ENCODE peak calls at places on chromosomes 4 and X, in six cellular contexts. V, B, O, X, U and G are unnamed samples.

GRCh38 chrX:20056704-20057103 is 60.0 kb downstream of the MAP7D2 start:
- DNase-seq in B (no peak), O (no peak), V (no peak), X (no peak), U (no peak), G (no peak)

GRCh38 chrX:25941559-25942250 is 196.4 kb upstream of the MAGEB18 start:
- DNase-seq in B (no peak), V (no peak), O (no peak), U (no peak), X (no peak), G (no peak)

GRCh38 chrX:56968980-56969379 is 26.4 kb downstream of the SPIN3 start:
- DNase-seq in O (no peak), B (no peak), V (no peak), X (no peak), U (no peak), G (no peak)

GRCh38 chr4:47334597-47335185 is 128.8 kb downstream of the COMMD8 start:
- DNase-seq in X (no peak), V (no peak), U (no peak), B (no peak), O (no peak), G (no peak)

GRCh38 chr4:86274642-86275041 is 85.2 kb downstream of the MAPK10 start:
- DNase-seq in B (no peak), V (no peak), O (no peak), X (no peak), U (no peak), G (no peak)

GRCh38 chr4:13906727-13907126 is 279.2 kb upstream of the BOD1L1 start:
- DNase-seq in O (no peak), B (no peak), V (no peak), U (no peak), X (no peak), G (no peak)

GRCh38 chrX:41351923-41352322 is 18.0 kb downstream of the DDX3X start:
- DNase-seq in V (no peak), O (no peak), U (no peak), B (no peak), X (no peak), G (no peak)

GRCh38 chr4:176563591-176563990 is 229.1 kb downstream of the VEGFC start:
- DNase-seq in V (peak), B (no peak), X (no peak), U (no peak), O (no peak), G (peak)

GRCh38 chr4:61468091-61468720 is 268.1 kb downstream of the ADGRL3 start:
- DNase-seq in U (no peak), O (no peak), V (peak), X (no peak), B (no peak), G (peak)

GRCh38 chr4:127352220-127352619 is 280.5 kb upstream of the INTU start:
- DNase-seq in U (no peak), O (no peak), X (no peak), B (no peak), V (no peak), G (peak)

GRCh38 chr4:80204433-80204832 is 7.1 kb downstream of the PRDM8 start:
- DNase-seq in V (no peak), U (no peak), B (no peak), X (no peak), O (no peak), G (no peak)

GRCh38 chr4:147122697-147123472 is 177.2 kb upstream of the TTC29 start:
- DNase-seq in U (no peak), X (no peak), O (no peak), B (no peak), V (no peak), G (no peak)

GRCh38 chr4:5784960-5785611 is 74.1 kb downstream of the EVC start:
- DNase-seq in U (peak), V (no peak), B (no peak), X (no peak), O (no peak), G (no peak)

GRCh38 chr4:38080061-38080531 is 119.9 kb downstream of the PTTG2 start:
- DNase-seq in O (no peak), U (no peak), V (no peak), X (no peak), B (no peak), G (no peak)

GRCh38 chr4:95544433-95545103 is 4.2 kb downstream of the UNC5C start:
- DNase-seq in U (no peak), O (no peak), B (no peak), V (no peak), X (no peak), G (no peak)

GRCh38 chrX:65644621-65645287 is 22.7 kb upstream of the MSN start:
- DNase-seq in O (no peak), X (no peak), U (peak), V (peak), B (peak), G (peak)

GRCh38 chrX:107716045-107716684 is 59.4 kb downstream of the TSC22D3 start:
- DNase-seq in U (no peak), O (peak), V (no peak), X (no peak), B (no peak), G (peak)

GRCh38 chrX:50609796-50610195 is 139.2 kb upstream of the DGKK start:
- DNase-seq in V (no peak), U (no peak), O (no peak), X (no peak), B (no peak), G (no peak)

GRCh38 chr4:8267077-8267476 is 2.5 kb upstream of the HTRA3 start:
- DNase-seq in B (peak), U (peak), V (peak), O (peak), X (peak), G (peak)

GRCh38 chr4:91769912-91770311 is 533.9 kb upstream of the GRID2 start:
- DNase-seq in V (no peak), U (no peak), X (no peak), B (no peak), O (no peak), G (no peak)

GRCh38 chr4:113157086-113157857 is 107.8 kb downstream of the ANK2 start:
- DNase-seq in B (no peak), X (no peak), U (no peak), V (no peak), O (no peak), G (no peak)

GRCh38 chrX:101347859-101348451 is 587 bp downstream of the TIMM8A start:
- DNase-seq in U (peak), X (no peak), V (peak), B (no peak), O (no peak), G (peak)

GRCh38 chr4:140630246-140630645 is 61.5 kb upstream of the UCP1 start:
- DNase-seq in O (no peak), U (no peak), B (no peak), X (no peak), V (no peak), G (no peak)

GRCh38 chr4:7516116-7516772 is 81.5 kb upstream of the PSAPL1 start:
- DNase-seq in V (no peak), B (no peak), X (no peak), U (no peak), O (no peak), G (no peak)

GRCh38 chrX:41695464-41695863 is 6.7 kb downstream of the GPR34 start:
- DNase-seq in U (no peak), O (no peak), X (no peak), V (peak), B (no peak), G (no peak)

GRCh38 chrX:150051096-150051495 is 112.8 kb upstream of the EOLA2 start:
- DNase-seq in U (no peak), O (no peak), X (no peak), V (no peak), B (no peak), G (no peak)

GRCh38 chr4:157304769-157305168 is 84.2 kb downstream of the GRIA2 start:
- DNase-seq in V (no peak), U (no peak), B (no peak), O (no peak), X (no peak), G (no peak)

GRCh38 chrX:13377537-13377936 is 57.7 kb upstream of the ATXN3L start:
- DNase-seq in O (no peak), U (peak), X (no peak), B (no peak), V (no peak), G (no peak)

GRCh38 chr4:560731-561211 is 15.3 kb downstream of the TMEM271 start:
- DNase-seq in U (no peak), V (no peak), O (no peak), B (no peak), X (no peak), G (no peak)

GRCh38 chr4:175542787-175543186 is 269.3 kb downstream of the GPM6A start:
- DNase-seq in B (no peak), O (no peak), X (no peak), U (no peak), V (no peak), G (no peak)

GRCh38 chrX:154440623-154441357 is 3.2 kb upstream of the FAM50A start:
- DNase-seq in V (no peak), O (no peak), U (no peak), X (no peak), B (no peak), G (no peak)
- TF ChIP-seq POLR2A in V (no peak), O (no peak), U (no peak), X (no peak), B (no peak), G (no peak)

GRCh38 chr4:83012631-83013419 is 2.2 kb upstream of the LIN54 start:
- DNase-seq in X (peak), O (peak), V (peak), B (peak), U (peak), G (peak)
- TF ChIP-seq CTCF in X (peak), O (peak), V (no peak), B (peak), U (peak), G (peak)

DNA sequence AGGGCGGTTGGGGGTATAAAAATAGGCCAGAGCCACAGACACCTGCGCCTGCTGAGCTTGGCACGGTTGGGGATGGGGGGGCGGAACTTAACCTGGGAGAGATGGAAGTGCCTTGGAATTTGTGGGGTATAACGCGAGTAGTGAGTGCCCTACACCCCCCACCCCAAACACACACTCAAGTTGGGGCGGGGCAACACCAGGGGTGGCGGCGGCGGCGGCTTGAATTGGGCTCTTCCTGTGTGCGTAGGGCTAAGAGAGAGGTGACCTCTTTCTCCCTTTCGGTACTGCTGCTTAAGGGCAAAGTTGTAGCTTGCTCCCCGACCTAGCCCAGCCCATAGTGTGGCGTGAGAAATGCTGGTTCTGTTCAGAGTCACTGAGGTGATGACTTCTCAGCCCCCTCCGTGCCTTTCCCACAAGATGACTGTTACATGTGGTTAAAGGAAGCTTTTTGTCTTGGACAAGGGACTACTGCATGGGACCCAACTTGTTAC is 839 bp downstream of the STK26 start:
- DNase-seq in B (no peak), U (no peak), V (peak), O (peak), X (peak), G (peak)
- TF ChIP-seq POLR2A in B (no peak), U (no peak), V (no peak), O (no peak), X (no peak), G (peak)

DNA sequence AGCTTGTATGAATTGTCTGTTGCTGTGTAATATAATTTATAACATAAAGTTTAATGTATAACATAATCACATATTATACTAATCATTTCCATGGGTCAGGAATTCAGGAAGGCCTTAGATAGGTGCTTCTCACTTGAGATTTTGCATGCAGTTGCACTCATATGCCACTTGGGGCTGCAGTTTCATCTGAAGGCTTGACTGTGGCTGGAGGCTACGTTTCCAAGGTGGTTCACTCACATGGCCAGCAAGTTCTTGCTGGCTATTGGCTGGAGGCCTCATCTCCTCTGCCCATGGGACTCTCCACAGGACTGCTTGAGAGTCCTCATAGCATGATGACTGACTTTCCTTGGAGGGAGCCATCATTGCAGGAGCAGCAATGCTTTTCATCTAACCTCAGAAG is 53.4 kb upstream of the STX18 start:
- DNase-seq in O (no peak), V (peak), U (no peak), B (no peak), X (no peak), G (peak)
- TF ChIP-seq CTCF in O (no peak), V (no peak), U (no peak), B (no peak), X (no peak), G (peak)

GRCh38 chr4:169236901-169237626 is 33.7 kb downstream of the SH3RF1 start:
- DNase-seq in X (no peak), V (no peak), O (no peak), U (no peak), B (no peak), G (no peak)
- TF ChIP-seq POLR2A in X (no peak), V (no peak), O (no peak), U (no peak), B (no peak), G (no peak)

GRCh38 chr4:124711469-124712416 is 789 bp downstream of the ANKRD50 start:
- DNase-seq in B (peak), U (peak), O (no peak), X (no peak), V (peak), G (peak)
- TF ChIP-seq CTCF in B (peak), U (no peak), O (no peak), X (no peak), V (peak), G (peak)

GRCh38 chr4:70705856-70706461 is 15.8 kb upstream of the RUFY3 start:
- DNase-seq in O (no peak), X (no peak), U (no peak), V (no peak), B (no peak), G (no peak)

GRCh38 chr4:70705146-70705855 is 16.5 kb upstream of the RUFY3 start:
- DNase-seq in X (peak), V (peak), U (peak), O (peak), B (peak), G (peak)

GRCh38 chr4:70703695-70704332 is 15.5 kb downstream of the UTP3 start:
- DNase-seq in V (no peak), B (no peak), U (no peak), O (no peak), X (no peak), G (peak)

GRCh38 chr4:70706516-70706915 is 15.2 kb upstream of the RUFY3 start:
- DNase-seq in O (no peak), V (no peak), U (no peak), B (no peak), X (no peak), G (peak)

GRCh38 chr4:70704333-70705145 is 16.2 kb downstream of the UTP3 start:
- DNase-seq in B (peak), O (peak), V (peak), U (peak), X (peak), G (peak)
- TF ChIP-seq POLR2A in B (no peak), O (no peak), V (peak), U (no peak), X (peak), G (peak)